ENCODE peak calls at places on chromosomes 5 and 9, in seven cellular contexts. T is mammary epithelial cell; G is RWPE2; C is right atrium auricular region; N is PC-3; P is CD8-positive, alpha-beta T cell; X is body of pancreas. A is an unnamed sample.

GRCh38 chr9:114958021-114958846 is 27.8 kb upstream of the TNFSF8 start:
- DNase-seq in T (peak; percentile 8), G (no peak), C (peak; percentile 65), N (no peak), P (no peak), X (no peak), A (no peak)

GRCh38 chr9:108156270-108156998 is 666.9 kb upstream of the KLF4 start:
- DNase-seq in T (peak; percentile 89), G (no peak), C (no peak), N (peak; percentile 76), P (no peak), X (no peak), A (peak; percentile 75)

GRCh38 chr5:159096555-159097460 is 2.9 kb downstream of the EBF1 start:
- DNase-seq in T (no peak), G (no peak), C (no peak), N (no peak), P (no peak), X (no peak), A (no peak)

GRCh38 chr9:4886698-4887097 is 94.0 kb downstream of the RCL1 start:
- DNase-seq in T (no peak), G (no peak), C (no peak), N (no peak), P (no peak), X (no peak), A (no peak)

GRCh38 chr9:76902395-76902794 is 3.5 kb downstream of the PRUNE2 start:
- DNase-seq in T (no peak), G (no peak), C (no peak), N (no peak), P (no peak), X (no peak), A (no peak)

GRCh38 chr5:95628933-95629332 is 9.0 kb downstream of the GPR150 start:
- DNase-seq in T (no peak), G (no peak), C (no peak), N (no peak), P (no peak), X (no peak), A (no peak)

GRCh38 chr5:74311961-74312360 is 328.6 kb downstream of the ENC1 start:
- DNase-seq in T (no peak), G (no peak), C (no peak), N (no peak), P (no peak), X (no peak), A (no peak)

GRCh38 chr9:89256690-89257089 is 54.3 kb upstream of the CKS2 start:
- DNase-seq in T (no peak), G (no peak), C (no peak), N (no peak), P (no peak), X (no peak), A (no peak)

GRCh38 chr5:132364319-132364718 is 5.2 kb upstream of the SLC22A5 start:
- DNase-seq in T (peak; percentile 88), G (no peak), C (peak; percentile 82), N (peak; percentile 80), P (no peak), X (no peak), A (peak; percentile 88)

GRCh38 chr9:133167096-133167695 is 3.5 kb upstream of the GBGT1 start:
- DNase-seq in T (no peak), G (no peak), C (no peak), N (no peak), P (no peak), X (no peak), A (no peak)

GRCh38 chr5:41856644-41857491 is 13.4 kb downstream of the OXCT1 start:
- DNase-seq in T (peak; percentile 47), G (no peak), C (no peak), N (peak; percentile 93), P (peak; percentile 45), X (peak; percentile 52), A (peak; percentile 45)

GRCh38 chr9:120579139-120579749 is 723 bp downstream of the CDK5RAP2 start:
- DNase-seq in T (peak; percentile 38), G (no peak), C (no peak), N (peak; percentile 6), P (no peak), X (no peak), A (peak; percentile 8)

GRCh38 chr9:133148351-133149129 is 15.2 kb downstream of the GBGT1 start:
- DNase-seq in T (peak; percentile 64), G (peak; percentile 57), C (no peak), N (no peak), P (peak; percentile 79), X (peak; percentile 66), A (peak; percentile 54)

GRCh38 chr5:65157906-65158603 is 323.7 kb downstream of the ADAMTS6 start:
- DNase-seq in T (peak; percentile 82), G (no peak), C (no peak), N (peak; percentile 78), P (no peak), X (no peak), A (no peak)

GRCh38 chr5:175035882-175036533 is 311.6 kb downstream of the MSX2 start:
- DNase-seq in T (no peak), G (no peak), C (no peak), N (no peak), P (no peak), X (no peak), A (no peak)
- TF ChIP-seq CTCF in T (no peak), G (no peak), C (no peak), N (no peak), P (no peak), X (no peak), A (no peak)

DNA sequence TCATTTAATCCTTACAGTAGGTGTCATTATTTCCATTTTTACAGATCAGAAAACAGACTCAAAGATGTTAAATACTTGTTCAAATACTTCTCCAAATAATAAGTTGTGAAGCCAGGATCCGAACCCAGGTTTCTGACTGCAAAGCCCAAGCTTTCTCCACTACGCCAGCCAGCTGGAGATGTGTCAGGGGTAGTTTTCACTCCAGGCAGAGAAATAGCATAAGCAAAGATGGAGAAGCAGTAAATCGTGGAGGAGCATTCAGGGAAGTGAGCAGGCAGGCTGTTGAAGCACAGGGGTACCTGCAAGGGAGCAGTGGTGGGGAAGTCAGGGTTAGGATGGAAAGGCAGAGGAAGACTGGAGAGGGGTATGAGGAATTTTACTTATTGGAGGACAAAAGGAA is 2.9 kb downstream of the TLN1 start:
- DNase-seq in T (no peak), G (no peak), C (no peak), N (no peak), P (no peak), X (no peak), A (no peak)
- H3K4me1 ChIP-seq in T (peaks cover 54% of the 10 kb centered on the region), G (peaks cover 40% of the 10 kb centered on the region), C (peaks cover 73% of the 10 kb centered on the region), N (peaks cover 50% of the 10 kb centered on the region), P (peaks cover 68% of the 10 kb centered on the region), X (peaks cover 50% of the 10 kb centered on the region), A (peaks cover 27% of the 10 kb centered on the region)

GRCh38 chr5:135223404-135223803 is 175.6 kb downstream of the MACROH2A1 start:
- DNase-seq in T (no peak), G (peak; percentile 40), C (peak; percentile 51), N (no peak), P (no peak), X (no peak), A (no peak)

GRCh38 chr5:135222171-135222681 is 176.8 kb downstream of the MACROH2A1 start:
- DNase-seq in T (no peak), G (peak; percentile 47), C (peak; percentile 40), N (peak; percentile 76), P (no peak), X (peak; percentile 2), A (peak; percentile 40)

GRCh38 chr5:135225856-135226560 is 173.0 kb downstream of the MACROH2A1 start:
- DNase-seq in T (no peak), G (peak; percentile 40), C (no peak), N (no peak), P (no peak), X (no peak), A (no peak)

GRCh38 chr5:135222771-135223170 is 176.3 kb downstream of the MACROH2A1 start:
- DNase-seq in T (no peak), G (peak; percentile 23), C (peak; percentile 7), N (no peak), P (no peak), X (no peak), A (no peak)

DNA sequence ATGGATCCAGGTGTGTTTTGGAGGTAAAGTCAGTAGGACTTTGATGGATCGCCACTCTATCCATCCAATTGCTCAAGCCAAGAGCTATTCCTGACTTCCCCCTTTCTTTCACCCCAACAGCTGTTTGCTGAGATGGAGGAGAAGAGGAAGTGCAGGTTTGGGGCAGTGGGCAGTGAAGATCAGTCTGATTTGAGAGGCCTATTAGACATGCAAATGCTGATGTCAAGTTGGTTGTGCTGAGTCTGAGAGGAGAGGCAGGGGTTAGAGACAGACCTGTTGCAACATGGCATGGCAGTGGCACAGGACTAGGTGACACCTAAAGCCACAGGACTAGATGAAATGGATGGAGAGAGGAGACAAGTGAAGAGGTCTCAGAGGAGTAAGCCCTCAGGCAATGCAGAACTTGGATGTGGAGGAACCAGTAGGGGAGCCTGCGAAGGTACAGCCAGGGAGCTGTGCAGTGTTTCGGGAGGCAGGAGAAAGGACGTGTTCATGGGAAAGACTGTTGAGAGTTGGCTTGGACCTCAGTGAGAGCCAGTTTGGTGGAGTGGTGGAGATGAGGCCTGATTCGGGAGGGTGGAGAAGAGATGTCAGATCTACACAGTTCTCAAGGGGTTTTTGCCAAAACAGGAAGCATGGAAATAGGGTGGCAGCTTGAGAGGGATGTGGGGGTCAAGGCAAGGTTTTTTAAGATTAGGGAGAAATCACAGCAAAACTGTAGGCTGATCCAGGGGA is 175.0 kb downstream of the MACROH2A1 start:
- DNase-seq in T (no peak), G (peak; percentile 18), C (peak; percentile 53), N (no peak), P (no peak), X (no peak), A (no peak)
- H3K27ac ChIP-seq in T (no peak overlapping the region), G (no peak overlapping the region), C (no peak overlapping the region), N (no peak overlapping the region), P (no peak overlapping the region), X (no peak overlapping the region), A (no peak overlapping the region)

GRCh38 chr9:37943329-37944265 is 39.7 kb upstream of the SLC25A51 start:
- DNase-seq in T (peak; percentile 83), G (no peak), C (no peak), N (peak; percentile 84), P (no peak), X (no peak), A (no peak)

GRCh38 chr9:37942616-37943328 is 38.8 kb upstream of the SLC25A51 start:
- DNase-seq in T (peak; percentile 73), G (no peak), C (no peak), N (peak; percentile 39), P (no peak), X (no peak), A (no peak)

GRCh38 chr9:37938121-37938906 is 34.4 kb upstream of the SLC25A51 start:
- DNase-seq in T (peak; percentile 65), G (no peak), C (peak; percentile 77), N (peak; percentile 80), P (no peak), X (no peak), A (peak; percentile 64)

GRCh38 chr9:37939575-37940095 is 35.7 kb upstream of the SLC25A51 start:
- DNase-seq in T (no peak), G (no peak), C (no peak), N (no peak), P (no peak), X (no peak), A (no peak)

DNA sequence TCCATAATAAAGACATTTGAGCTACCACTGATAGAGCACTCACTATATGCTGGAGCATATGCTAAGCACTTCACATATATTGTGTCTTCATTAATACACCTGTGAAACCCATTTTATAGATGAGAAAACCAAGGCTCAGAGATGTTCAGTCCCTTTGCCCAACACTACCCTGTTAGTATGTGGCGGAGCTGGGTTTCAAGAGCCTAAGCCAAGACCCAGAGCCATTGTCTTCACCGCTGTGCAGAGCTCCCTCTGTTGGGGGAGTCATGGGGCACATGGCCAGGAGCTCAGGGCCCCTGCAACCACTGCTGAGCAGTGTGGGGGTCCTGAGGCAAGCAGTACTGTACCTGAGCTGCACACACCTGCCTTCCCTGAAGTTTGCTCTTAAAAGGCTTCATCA is 37.3 kb upstream of the SLC25A51 start:
- DNase-seq in T (no peak), G (no peak), C (no peak), N (no peak), P (no peak), X (no peak), A (no peak)
- TF ChIP-seq CTCF in T (no peak), G (no peak), C (no peak), N (no peak), P (no peak), X (no peak), A (no peak)